ENCODE peak calls at places on chromosomes 4 and X, in ten cellular contexts. I is hypothalamus; Y is stimulated activated CD8-positive, alpha-beta memory T cell treated with anti-CD3 and anti-CD28 coated beads, Interleukin-4, amount 100 ng/mL, for 48 hours; W is stromal cell of bone marrow; K is NCI-H460; G is HEK293T; C is stimulated activated CD4-positive, alpha-beta T cell treated with anti-CD3 and anti-CD28 coated beads, Interleukin-4, amount 100 ng/mL, for 4 hours; X is hippocampal formation; H is Caki2; T is EL. U is an unnamed sample.

GRCh38 chr4:139704915-139705485 is 39.4 kb downstream of the MGST2 start:
- DNase-seq in H (peak; percentile 14), G (no peak), T (peak; percentile 9), I (no peak), W (no peak), X (no peak), K (peak; percentile 2), Y (no peak), C (no peak), U (no peak)

GRCh38 chr4:22668301-22668700 is 24.4 kb upstream of the GBA3 start:
- DNase-seq in K (no peak), G (no peak), H (no peak), W (peak; percentile 42), C (no peak), Y (no peak), T (peak; percentile 5), X (no peak), I (no peak), U (no peak)

GRCh38 chr4:87257523-87257922 is 37.1 kb upstream of the KLHL8 start:
- DNase-seq in G (no peak), W (no peak), Y (no peak), H (no peak), I (no peak), K (no peak), X (peak; percentile 17), T (no peak), C (no peak), U (no peak)

GRCh38 chr4:139440971-139441370 is 12.9 kb upstream of the RAB33B start:
- DNase-seq in C (no peak), W (no peak), X (no peak), T (peak; percentile 19), G (no peak), I (no peak), K (no peak), H (no peak), Y (no peak), U (no peak)

GRCh38 chr4:184845367-184846011 is 19.7 kb upstream of the ACSL1 start:
- DNase-seq in K (no peak), X (no peak), W (no peak), C (no peak), G (no peak), H (peak; percentile 86), T (peak; percentile 29), Y (no peak), I (no peak), U (peak; percentile 58)

GRCh38 chr4:108320066-108320465 is 151.3 kb upstream of the LEF1 start:
- DNase-seq in W (no peak), H (no peak), X (no peak), G (no peak), T (no peak), K (no peak), I (no peak), Y (no peak), C (no peak), U (no peak)

GRCh38 chr4:169315530-169316306 is 45.0 kb upstream of the SH3RF1 start:
- DNase-seq in W (no peak), C (no peak), T (peak; percentile 71), X (peak; percentile 5), H (peak; percentile 18), K (no peak), Y (no peak), G (no peak), I (no peak), U (peak; percentile 22)

GRCh38 chr4:2689114-2689513 is 67.0 kb downstream of the TNIP2 start:
- DNase-seq in C (no peak), I (no peak), Y (no peak), G (no peak), K (no peak), T (no peak), W (no peak), X (no peak), H (no peak), U (no peak)

GRCh38 chrX:116198810-116199209 is 28.3 kb downstream of the AGTR2 start:
- DNase-seq in K (no peak), I (no peak), Y (no peak), G (peak; percentile 11), C (no peak), W (no peak), X (no peak), H (no peak), T (no peak), U (no peak)

GRCh38 chr4:30912098-30912719 is 192.0 kb downstream of the PCDH7 start:
- DNase-seq in G (no peak), Y (no peak), X (no peak), T (peak; percentile 10), K (no peak), H (no peak), I (no peak), C (no peak), W (no peak), U (no peak)

GRCh38 chr4:177673980-177674504 is 231.8 kb upstream of the AGA start:
- DNase-seq in I (no peak), Y (no peak), T (no peak), G (no peak), C (no peak), W (no peak), X (no peak), K (peak; percentile 31), H (no peak), U (no peak)

GRCh38 chr4:153408932-153409331 is 57.2 kb upstream of the TMEM131L start:
- DNase-seq in Y (no peak), G (no peak), X (no peak), T (peak; percentile 3), H (no peak), I (no peak), W (no peak), C (no peak), K (no peak), U (no peak)

GRCh38 chr4:135277980-135278315 is 1076.4 kb upstream of the PABPC4L start:
- DNase-seq in W (no peak), C (no peak), K (no peak), H (no peak), I (no peak), Y (no peak), X (no peak), G (no peak), T (no peak), U (no peak)

GRCh38 chrX:17547658-17548057 is 172.7 kb downstream of the NHS start:
- DNase-seq in Y (no peak), G (no peak), C (no peak), I (no peak), W (peak; percentile 49), K (peak; percentile 27), X (no peak), H (peak; percentile 92), T (peak; percentile 80), U (peak; percentile 45)

GRCh38 chr4:88215351-88215750 is 56.9 kb upstream of the ABCG2 start:
- DNase-seq in G (no peak), C (no peak), I (no peak), W (no peak), X (no peak), H (no peak), K (no peak), T (peak; percentile 12), Y (no peak), U (no peak)

GRCh38 chr4:173264245-173264959 is 69.8 kb downstream of the HMGB2 start:
- DNase-seq in G (no peak), Y (no peak), W (no peak), K (no peak), H (no peak), I (no peak), C (no peak), X (no peak), T (peak; percentile 27), U (peak; percentile 36)

U was measured in AG08395.